ENCODE peak calls at places on chromosomes 13 and 19, in six cellular contexts. B is stimulated activated CD8-positive, alpha-beta memory T cell treated with anti-CD3 and anti-CD28 coated beads, Interleukin-15, amount 100 ng/mL, for 4 hours; Y is naive thymus-derived CD8-positive, alpha-beta T cell; X is neural progenitor cell; N is NK-92 treated with Interleukin-12 subunit alpha and Interleukin-12 subunit beta, amount 100 ng/mL, for 24 hours; S is cardiac muscle cell. R is an unnamed sample.

GRCh38 chr13:74529968-74530367 is 395.8 kb upstream of the KLF12 start:
- DNase-seq in B (no peak), Y (no peak), X (no peak), N (no peak), S (no peak), R (no peak)

GRCh38 chr13:114203536-114203935 is 24.5 kb downstream of the CFAP97D2 start:
- DNase-seq in B (no peak), Y (no peak), X (no peak), N (no peak), S (no peak), R (no peak)

GRCh38 chr13:109547942-109548860 is 238.2 kb downstream of the IRS2 start:
- DNase-seq in B (no peak), Y (no peak), X (no peak), N (no peak), S (peak; percentile 7), R (no peak)

GRCh38 chr19:31541396-31541795 is 192.2 kb upstream of the TSHZ3 start:
- DNase-seq in B (no peak), Y (no peak), X (no peak), N (no peak), S (no peak), R (no peak)

GRCh38 chr19:49014123-49014869 is 2.6 kb downstream of the LHB start:
- DNase-seq in B (no peak), Y (no peak), X (no peak), N (no peak), S (no peak), R (no peak)

GRCh38 chr13:104869501-104869900 is 1666.0 kb downstream of the EFNB2 start:
- DNase-seq in B (no peak), Y (no peak), X (no peak), N (no peak), S (no peak), R (no peak)

GRCh38 chr13:29428310-29428991 is 167.0 kb downstream of the SLC7A1 start:
- DNase-seq in B (no peak), Y (no peak), X (peak; percentile 71), N (no peak), S (peak; percentile 87), R (peak; percentile 65)

GRCh38 chr13:48199404-48199991 is 33.5 kb upstream of the ITM2B start:
- DNase-seq in B (no peak), Y (no peak), X (no peak), N (no peak), S (no peak), R (no peak)

GRCh38 chr13:72194531-72194930 is 327.5 kb upstream of the DACH1 start:
- DNase-seq in B (no peak), Y (no peak), X (no peak), N (no peak), S (no peak), R (no peak)

GRCh38 chr13:50842711-50843255 is 709 bp downstream of the DLEU7 start:
- DNase-seq in B (no peak), Y (no peak), X (peak; percentile 4), N (no peak), S (no peak), R (peak; percentile 15)

GRCh38 chr19:16330368-16330801 is 5.8 kb downstream of the KLF2 start:
- DNase-seq in B (peak; percentile 87), Y (peak; percentile 94), X (no peak), N (peak; percentile 94), S (no peak), R (no peak)

GRCh38 chr13:41960195-41960699 is 662 bp downstream of the VWA8 start:
- DNase-seq in B (no peak), Y (no peak), X (no peak), N (no peak), S (peak; percentile 59), R (no peak)

GRCh38 chr19:4369888-4370260 is 26.5 kb downstream of the MPND start:
- DNase-seq in B (peak; percentile 63), Y (peak; percentile 57), X (peak; percentile 59), N (peak; percentile 64), S (peak; percentile 55), R (peak; percentile 63)

GRCh38 chr19:38655148-38655824 is 7.8 kb downstream of the ACTN4 start:
- DNase-seq in B (no peak), Y (no peak), X (no peak), N (no peak), S (no peak), R (no peak)

GRCh38 chr19:31529121-31529520 is 179.9 kb upstream of the TSHZ3 start:
- DNase-seq in B (no peak), Y (no peak), X (no peak), N (no peak), S (no peak), R (no peak)

GRCh38 chr13:40116008-40116407 is 460.5 kb downstream of the COG6 start:
- DNase-seq in B (no peak), Y (no peak), X (no peak), N (no peak), S (peak; percentile 5), R (no peak)

GRCh38 chr13:38530492-38530891 is 156.4 kb upstream of the FREM2 start:
- DNase-seq in B (no peak), Y (no peak), X (no peak), N (no peak), S (peak; percentile 29), R (no peak)

GRCh38 chr19:15358918-15359317 is 20.7 kb downstream of the AKAP8 start:
- DNase-seq in B (no peak), Y (no peak), X (no peak), N (no peak), S (no peak), R (no peak)

GRCh38 chr19:35389192-35389861 is 18.5 kb downstream of the GPR42 start:
- DNase-seq in B (no peak), Y (no peak), X (no peak), N (no peak), S (no peak), R (no peak)

GRCh38 chr19:54517483-54517882 is 14.9 kb downstream of the LAIR2 start:
- DNase-seq in B (no peak), Y (no peak), X (peak; percentile 60), N (peak; percentile 43), S (peak; percentile 52), R (peak; percentile 63)

GRCh38 chr13:25171517-25172302 is at the start of gene AMER2:
- DNase-seq in B (no peak), Y (no peak), X (peak; percentile 86), N (no peak), S (peak; percentile 70), R (peak; percentile 28)

GRCh38 chr19:51341976-51342580 is at the start of gene VSIG10L:
- DNase-seq in B (no peak), Y (no peak), X (no peak), N (no peak), S (no peak), R (no peak)

GRCh38 chr13:64371045-64371444 is 2859.1 kb downstream of the PCDH9 start:
- DNase-seq in B (no peak), Y (no peak), X (no peak), N (no peak), S (no peak), R (no peak)

GRCh38 chr13:105665284-105665683 is 870.2 kb downstream of the EFNB2 start:
- DNase-seq in B (no peak), Y (no peak), X (no peak), N (no peak), S (no peak), R (no peak)

GRCh38 chr19:7994114-7994513 is 11.3 kb downstream of the ELAVL1 start:
- DNase-seq in B (no peak), Y (no peak), X (no peak), N (no peak), S (peak; percentile 13), R (peak; percentile 28)

GRCh38 chr13:28849441-28849840 is 29.3 kb downstream of the MTUS2 start:
- DNase-seq in B (no peak), Y (no peak), X (no peak), N (no peak), S (no peak), R (no peak)

GRCh38 chr13:35888327-35888940 is 242.7 kb downstream of the DCLK1 start:
- DNase-seq in B (no peak), Y (no peak), X (no peak), N (no peak), S (no peak), R (no peak)

GRCh38 chr19:17281391-17282304 is at the start of gene ANKLE1:
- DNase-seq in B (no peak), Y (no peak), X (peak; percentile 54), N (no peak), S (peak; percentile 50), R (peak; percentile 68)

GRCh38 chr19:55460670-55461258 is 678 bp downstream of the ISOC2 start:
- DNase-seq in B (no peak), Y (no peak), X (peak; percentile 93), N (peak; percentile 32), S (peak; percentile 90), R (peak; percentile 97)

GRCh38 chr13:50466554-50466953 is 376.9 kb downstream of the DLEU7 start:
- DNase-seq in B (no peak), Y (no peak), X (no peak), N (no peak), S (peak; percentile 32), R (no peak)

GRCh38 chr19:10419646-10420443 is 493 bp upstream of the PDE4A start:
- DNase-seq in B (no peak), Y (peak; percentile 32), X (peak; percentile 95), N (no peak), S (peak; percentile 72), R (peak; percentile 91)

GRCh38 chr19:10105241-10106099 is 692 bp upstream of the PPAN start:
- DNase-seq in B (peak; percentile 65), Y (peak; percentile 57), X (no peak), N (peak; percentile 74), S (no peak), R (no peak)

GRCh38 chr19:10230155-10230903 is 802 bp downstream of the S1PR2 start:
- DNase-seq in B (peak; percentile 71), Y (peak; percentile 65), X (peak; percentile 84), N (no peak), S (peak; percentile 76), R (peak; percentile 69)

GRCh38 chr13:113806104-113806471 is 47.1 kb downstream of the TMEM255B start:
- DNase-seq in B (no peak), Y (no peak), X (no peak), N (no peak), S (no peak), R (no peak)

GRCh38 chr13:101150998-101151397 is 265.3 kb downstream of the NALCN start:
- DNase-seq in B (no peak), Y (no peak), X (peak; percentile 45), N (no peak), S (peak; percentile 14), R (no peak)

GRCh38 chr19:776549-776948 is 20.7 kb upstream of the PTBP1 start:
- DNase-seq in B (no peak), Y (no peak), X (no peak), N (no peak), S (no peak), R (no peak)

GRCh38 chr19:3389876-3390361 is 23.5 kb downstream of the NFIC start:
- DNase-seq in B (no peak), Y (no peak), X (peak; percentile 73), N (no peak), S (peak; percentile 67), R (peak; percentile 58)

GRCh38 chr19:27971071-27971470 is 1241.9 kb downstream of the UQCRFS1 start:
- DNase-seq in B (no peak), Y (no peak), X (peak; percentile 86), N (no peak), S (peak; percentile 32), R (peak; percentile 16)

GRCh38 chr19:18173054-18173571 is 500 bp upstream of the IFI30 start:
- DNase-seq in B (no peak), Y (no peak), X (no peak), N (no peak), S (no peak), R (no peak)

GRCh38 chr13:91384891-91385290 is 13.5 kb upstream of the GPC5 start:
- DNase-seq in B (no peak), Y (no peak), X (no peak), N (no peak), S (no peak), R (no peak)